ENCODE peak calls at places on chromosomes 6 and 20, in nine cellular contexts. Y, D, H, R, S, F, T, O and A are unnamed samples.

GRCh38 chr20:7776148-7776547 is 164.1 kb downstream of the HAO1 start:
- DNase-seq in Y (no peak), D (no peak), H (no peak), R (no peak), S (no peak), F (no peak), T (no peak), O (no peak), A (no peak)

GRCh38 chr6:33589723-33590530 is 9.9 kb upstream of the BAK1 start:
- DNase-seq in Y (peak; percentile 81), D (peak; percentile 97), H (peak; percentile 65), R (peak; percentile 93), S (peak; percentile 90), F (peak; percentile 86), T (peak; percentile 79), O (peak; percentile 71), A (peak; percentile 79)

GRCh38 chr6:102746941-102747340 is 1353.4 kb downstream of the GRIK2 start:
- DNase-seq in Y (no peak), D (no peak), H (no peak), R (no peak), S (no peak), F (no peak), T (no peak), O (no peak), A (no peak)

GRCh38 chr6:154522576-154522975 is 12.1 kb upstream of the CNKSR3 start:
- DNase-seq in Y (no peak), D (no peak), H (no peak), R (no peak), S (no peak), F (no peak), T (no peak), O (no peak), A (no peak)

GRCh38 chr6:3805448-3806123 is 43.6 kb upstream of the FAM50B start:
- DNase-seq in Y (no peak), D (no peak), H (no peak), R (no peak), S (no peak), F (no peak), T (no peak), O (no peak), A (no peak)

GRCh38 chr6:163409712-163410111 is 4.8 kb upstream of the QKI start:
- DNase-seq in Y (no peak), D (no peak), H (no peak), R (no peak), S (no peak), F (no peak), T (no peak), O (no peak), A (no peak)

GRCh38 chr20:2507464-2507863 is 1.3 kb downstream of the ZNF343 start:
- DNase-seq in Y (no peak), D (peak; percentile 37), H (no peak), R (no peak), S (no peak), F (no peak), T (no peak), O (no peak), A (no peak)

GRCh38 chr6:139568157-139568955 is 193.9 kb upstream of the CITED2 start:
- DNase-seq in Y (no peak), D (no peak), H (no peak), R (no peak), S (no peak), F (no peak), T (no peak), O (no peak), A (no peak)

GRCh38 chr20:63448050-63448449 is 24.4 kb downstream of the KCNQ2 start:
- DNase-seq in Y (peak; percentile 42), D (no peak), H (no peak), R (no peak), S (no peak), F (no peak), T (no peak), O (no peak), A (no peak)

GRCh38 chr20:62141397-62142251 is 1.6 kb downstream of the PSMA7 start:
- DNase-seq in Y (no peak), D (peak; percentile 54), H (no peak), R (no peak), S (no peak), F (no peak), T (no peak), O (no peak), A (no peak)

GRCh38 chr6:156107514-156108150 is 652.0 kb upstream of the NOX3 start:
- DNase-seq in Y (no peak), D (no peak), H (no peak), R (no peak), S (no peak), F (no peak), T (no peak), O (peak; percentile 6), A (peak; percentile 38)

GRCh38 chr6:156098858-156099257 is 643.2 kb upstream of the NOX3 start:
- DNase-seq in Y (no peak), D (no peak), H (no peak), R (no peak), S (no peak), F (no peak), T (no peak), O (no peak), A (no peak)

DNA sequence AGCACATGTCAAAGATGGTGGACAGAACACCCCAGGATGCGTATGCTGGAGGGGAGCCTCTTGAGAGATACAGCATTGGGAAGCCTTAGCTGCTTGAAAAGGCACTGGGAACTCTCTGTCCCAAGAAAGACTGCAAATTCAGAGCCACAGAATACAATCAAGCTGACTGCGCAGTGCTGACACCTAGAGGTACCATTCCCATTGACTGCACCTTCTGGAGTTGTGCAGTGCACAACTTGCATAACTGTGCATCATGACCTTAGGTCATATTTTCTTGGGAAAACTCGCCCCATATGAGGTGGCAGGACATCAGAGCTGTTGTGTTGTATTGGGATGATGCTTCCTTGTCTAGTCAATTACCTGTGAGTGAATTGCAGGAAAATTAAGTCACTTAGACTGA is 646.5 kb upstream of the NOX3 start:
- DNase-seq in Y (peak; percentile 19), D (no peak), H (peak; percentile 10), R (no peak), S (no peak), F (no peak), T (no peak), O (no peak), A (no peak)
- TF ChIP-seq CTCF in Y (no peak), D (no peak), H (peak; percentile 46), R (peak; percentile 56), S (no peak), F (no peak), T (no peak), O (peak; percentile 11), A (no peak)

DNA sequence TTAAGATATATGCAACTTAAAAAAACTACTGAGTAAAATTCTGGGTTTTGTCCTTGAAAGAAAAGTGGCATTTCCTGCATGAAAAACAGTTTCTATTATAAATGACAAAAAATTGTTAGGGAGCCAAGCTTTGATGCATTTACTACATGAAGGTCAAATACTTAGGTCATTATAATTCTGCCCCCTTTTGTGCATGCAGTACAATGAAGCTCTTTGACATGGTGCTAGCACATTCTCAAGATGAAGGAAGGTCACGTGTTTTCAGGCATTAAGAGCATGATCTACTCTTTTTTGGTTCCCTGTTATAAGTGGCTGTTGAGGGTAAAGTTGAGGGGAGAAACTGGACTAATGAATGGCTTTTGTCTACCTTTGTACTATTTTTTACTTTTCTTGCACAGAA is 72.7 kb downstream of the FOXO3 start:
- DNase-seq in Y (no peak), D (no peak), H (no peak), R (no peak), S (no peak), F (no peak), T (no peak), O (no peak), A (no peak)
- TF ChIP-seq CTCF in Y (no peak), D (no peak), H (no peak), R (no peak), S (no peak), F (no peak), T (no peak), O (no peak), A (no peak)

GRCh38 chr6:165317723-165318122 is 8.3 kb upstream of the C6orf118 start:
- DNase-seq in Y (no peak), D (no peak), H (no peak), R (no peak), S (no peak), F (no peak), T (no peak), O (no peak), A (no peak)
- TF ChIP-seq CTCF in Y (no peak), D (no peak), H (no peak), R (no peak), S (no peak), F (no peak), T (no peak), O (no peak), A (no peak)

DNA sequence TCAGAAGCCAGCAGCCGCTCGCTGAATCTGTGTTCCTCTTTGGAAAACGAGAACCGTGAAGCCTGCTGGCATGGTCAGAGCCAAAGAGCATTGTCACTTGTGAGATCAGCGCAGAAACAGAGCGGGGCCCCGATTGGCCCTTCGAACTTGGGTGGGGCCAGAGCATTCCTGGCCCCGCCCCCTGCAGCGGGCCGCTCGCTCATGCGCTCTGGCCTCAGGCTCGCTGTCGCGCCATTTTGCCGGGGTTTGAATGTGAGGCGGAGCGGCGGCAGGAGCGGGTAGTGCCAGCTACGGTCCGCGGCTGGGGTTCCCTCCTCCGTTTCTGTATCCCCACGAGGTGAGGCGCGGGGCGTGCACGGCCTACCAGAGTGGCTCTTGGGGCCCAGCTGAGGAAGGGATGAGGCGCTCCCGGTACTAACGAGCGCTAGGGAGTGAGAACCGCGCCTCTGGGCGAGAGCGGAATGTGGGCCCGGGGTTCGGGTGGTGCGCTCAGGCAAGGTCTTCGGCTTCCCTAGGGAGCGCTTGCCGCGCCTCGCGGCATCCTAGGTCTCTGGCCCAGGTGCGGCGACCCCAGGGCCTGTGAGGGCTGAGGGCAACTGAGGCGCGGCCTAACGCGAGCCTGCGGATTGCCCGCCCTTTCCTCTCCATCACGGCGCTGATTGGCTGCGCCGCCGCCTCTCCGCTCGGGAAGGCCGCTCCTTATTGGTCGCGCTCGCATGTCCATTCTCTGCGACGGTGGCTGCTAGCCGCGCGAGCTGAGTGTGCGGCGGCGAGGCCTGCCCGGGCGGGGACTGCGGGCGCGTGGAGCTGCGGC is at the start of gene CSE1L:
- DNase-seq in Y (peak; percentile 96), D (peak; percentile 94), H (peak; percentile 84), R (peak; percentile 67), S (peak; percentile 97), F (peak; percentile 96), T (peak; percentile 97), O (peak; percentile 95), A (peak; percentile 95)
- TF ChIP-seq CTCF in Y (no peak), D (no peak), H (no peak), R (no peak), S (peak; percentile 7), F (no peak), T (no peak), O (no peak), A (no peak)